ENCODE peak calls at places on chromosomes 7 and 10, in nine cellular contexts. L is IMR-90, F is A549, Z is fibroblast of villous mesenchyme, M is prostate gland, X is mucosa of descending colon, E is tibial nerve, V is fibroblast of lung, J is NB4. U is an unnamed sample.

GRCh38 chr7:35680403-35681013 is 14.4 kb downstream of the HERPUD2 start:
- DNase-seq in M (no peak), L (no peak), F (no peak), X (no peak), Z (no peak), E (no peak), V (peak; percentile 41), J (no peak), U (no peak)

GRCh38 chr10:97428572-97428981 is 2.6 kb downstream of the PGAM1 start:
- DNase-seq in M (no peak), J (peak; percentile 70), X (no peak), V (peak; percentile 51), E (no peak), Z (peak; percentile 26), F (no peak), L (no peak), U (no peak)

GRCh38 chr7:28364082-28364481 is 48.2 kb upstream of the CREB5 start:
- DNase-seq in E (no peak), Z (no peak), X (no peak), F (no peak), V (no peak), L (no peak), J (peak; percentile 31), M (no peak), U (no peak)

GRCh38 chr10:33113111-33113856 is 155.3 kb upstream of the ITGB1 start:
- DNase-seq in Z (peak; percentile 57), V (peak; percentile 87), X (no peak), M (no peak), J (no peak), E (no peak), L (peak; percentile 91), F (no peak), U (no peak)

GRCh38 chr10:122795924-122796323 is 49.7 kb downstream of the CUZD1 start:
- DNase-seq in V (no peak), J (no peak), M (no peak), F (no peak), E (no peak), Z (no peak), L (no peak), X (no peak), U (no peak)

GRCh38 chr10:72274730-72275350 is 1.1 kb downstream of the DDIT4 start:
- DNase-seq in E (no peak), L (peak; percentile 59), J (peak; percentile 68), M (peak; percentile 80), Z (peak; percentile 79), F (peak; percentile 67), V (peak; percentile 32), X (peak; percentile 89), U (peak; percentile 71)

GRCh38 chr10:35335718-35336083 is 608 bp upstream of the CCNY start:
- DNase-seq in F (no peak), M (no peak), E (no peak), Z (no peak), X (peak; percentile 60), J (peak; percentile 27), V (peak; percentile 46), L (no peak), U (no peak)

GRCh38 chr7:128862571-128863432 is at the start of gene ATP6V1F:
- DNase-seq in Z (peak; percentile 98), V (peak; percentile 94), L (peak; percentile 96), J (peak; percentile 99), X (peak; percentile 100), M (peak; percentile 96), E (peak; percentile 96), F (peak; percentile 98), U (peak; percentile 97)

GRCh38 chr10:59830601-59831259 is 75.6 kb downstream of the CCDC6 start:
- DNase-seq in Z (peak; percentile 62), X (no peak), J (peak; percentile 52), F (peak; percentile 55), V (peak; percentile 42), E (peak; percentile 38), M (peak; percentile 13), L (peak; percentile 56), U (no peak)

GRCh38 chr7:148437043-148437442 is 153.5 kb upstream of the C7orf33 start:
- DNase-seq in F (no peak), Z (no peak), M (peak; percentile 60), V (no peak), X (no peak), E (no peak), J (no peak), L (no peak), U (no peak)

GRCh38 chr7:108480311-108480710 is 24.1 kb upstream of the NRCAM start:
- DNase-seq in J (no peak), F (no peak), E (no peak), V (peak; percentile 46), X (no peak), M (no peak), Z (no peak), L (no peak), U (no peak)

GRCh38 chr10:109929501-109930219 is 6.3 kb upstream of the XPNPEP1 start:
- DNase-seq in L (no peak), E (no peak), J (peak; percentile 74), M (no peak), V (peak; percentile 51), Z (no peak), F (no peak), X (no peak), U (no peak)

GRCh38 chr10:69911571-69912528 is 110.1 kb downstream of the COL13A1 start:
- DNase-seq in V (no peak), M (peak; percentile 87), F (no peak), E (peak; percentile 8), X (peak; percentile 29), J (no peak), Z (no peak), L (no peak), U (peak; percentile 55)

GRCh38 chr7:99324966-99325596 is 617 bp upstream of the ARPC1A start:
- DNase-seq in V (no peak), J (no peak), M (no peak), L (no peak), F (no peak), X (no peak), E (no peak), Z (no peak), U (no peak)

GRCh38 chr7:81299272-81299671 is 380.4 kb upstream of the SEMA3C start:
- DNase-seq in V (peak; percentile 98), Z (peak; percentile 99), F (peak; percentile 36), J (peak; percentile 90), X (no peak), M (no peak), E (no peak), L (peak; percentile 96), U (peak; percentile 45)

GRCh38 chr7:142693911-142694310 is 55.4 kb upstream of the PRSS1 start:
- DNase-seq in M (no peak), J (no peak), L (no peak), X (no peak), E (no peak), F (no peak), Z (no peak), V (no peak), U (no peak)

GRCh38 chr7:142696456-142697179 is 52.7 kb upstream of the PRSS1 start:
- DNase-seq in Z (no peak), V (no peak), J (no peak), M (no peak), L (no peak), X (no peak), F (no peak), E (no peak), U (no peak)

GRCh38 chr7:142698429-142698828 is 50.8 kb upstream of the PRSS1 start:
- DNase-seq in L (no peak), F (no peak), V (no peak), X (no peak), Z (no peak), M (no peak), E (no peak), J (no peak), U (no peak)

GRCh38 chr7:142697270-142697669 is 52.0 kb upstream of the PRSS1 start:
- DNase-seq in J (no peak), M (no peak), X (no peak), L (no peak), V (no peak), F (no peak), Z (no peak), E (no peak), U (no peak)
- H3K4me3 ChIP-seq in J (no peak overlapping the region), M (no peak overlapping the region), X (no peak overlapping the region), L (no peak overlapping the region), V (no peak overlapping the region), F (no peak overlapping the region), Z (no peak overlapping the region), E (no peak overlapping the region), U (no peak overlapping the region)

GRCh38 chr10:74096777-74097176 is 53.9 kb downstream of the AP3M1 start:
- DNase-seq in E (no peak), M (no peak), F (no peak), Z (no peak), V (no peak), X (no peak), L (no peak), J (peak; percentile 78), U (no peak)

GRCh38 chr10:74097776-74098175 is 52.9 kb downstream of the AP3M1 start:
- DNase-seq in X (no peak), E (no peak), V (no peak), J (no peak), Z (no peak), M (no peak), L (peak; percentile 29), F (no peak), U (no peak)

GRCh38 chr10:74094231-74094630 is 56.4 kb downstream of the AP3M1 start:
- DNase-seq in Z (no peak), E (no peak), M (no peak), L (no peak), F (no peak), J (no peak), V (no peak), X (no peak), U (no peak)

GRCh38 chr10:74093530-74094164 is 57.0 kb downstream of the AP3M1 start:
- DNase-seq in M (no peak), E (no peak), J (peak; percentile 15), X (no peak), F (no peak), L (no peak), V (no peak), Z (no peak), U (no peak)

DNA sequence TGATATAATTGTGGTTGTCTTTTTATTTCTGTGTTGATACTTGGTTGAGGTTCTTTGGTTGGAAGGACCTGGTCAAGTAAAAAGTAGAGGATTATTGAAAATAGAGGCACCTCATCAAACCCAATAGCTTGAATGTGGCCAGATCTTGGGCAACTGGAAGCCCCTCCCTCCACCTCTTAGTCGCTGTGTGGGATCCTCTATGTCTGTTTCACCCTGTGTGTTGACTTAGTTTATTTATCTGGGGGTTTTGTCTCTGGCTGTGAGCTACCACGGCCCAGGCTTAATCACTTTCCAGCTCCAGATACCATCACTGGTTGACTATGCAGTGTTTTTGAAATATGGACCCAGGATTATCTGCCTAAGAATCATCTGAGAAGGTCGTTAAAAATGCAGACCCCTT is 58.3 kb downstream of the AP3M1 start:
- DNase-seq in E (no peak), M (no peak), Z (no peak), L (peak; percentile 55), J (no peak), X (no peak), V (no peak), F (no peak), U (no peak)
- TF ChIP-seq CTCF in E (no peak), M (no peak), Z (no peak), L (no peak), J (no peak), X (no peak), V (no peak), F (no peak), U (no peak)

GRCh38 chr7:46970131-46970430 is 611.8 kb downstream of the TNS3 start:
- DNase-seq in M (no peak), L (no peak), Z (no peak), E (no peak), F (no peak), V (no peak), J (no peak), X (no peak), U (no peak)
- H3K4me3 ChIP-seq in M (no peak overlapping the region), L (no peak overlapping the region), Z (no peak overlapping the region), E (no peak overlapping the region), F (no peak overlapping the region), V (no peak overlapping the region), J (no peak overlapping the region), X (no peak overlapping the region), U (no peak overlapping the region)

GRCh38 chr10:79196470-79197461 is 128.0 kb downstream of the ZMIZ1 start:
- DNase-seq in F (peak; percentile 82), X (peak; percentile 88), M (peak; percentile 64), V (peak; percentile 56), L (peak; percentile 47), E (peak; percentile 75), Z (peak; percentile 62), J (peak; percentile 75), U (peak; percentile 95)
- TF ChIP-seq CTCF in F (peak; percentile 90), X (peak; percentile 93), M (peak; percentile 84), V (peak; percentile 78), L (peak; percentile 73), E (peak; percentile 94), Z (peak; percentile 87), J (peak; percentile 88), U (no peak)

U was measured in lower leg skin.